ENCODE peak calls at places on chromosomes 16 and 17, in five cellular contexts. V is fibroblast of pulmonary artery, C is HEK293T, N is GM23248, B is GM10248. H is an unnamed sample.

GRCh38 chr17:35192708-35193107 is 1.5 kb downstream of the SLC35G3 start:
- DNase-seq in V (no peak), C (no peak), N (no peak), B (no peak), H (no peak)

GRCh38 chr17:9924735-9925191 is 19.7 kb upstream of the RCVRN start:
- DNase-seq in V (peak), C (peak), N (peak), B (peak), H (peak)

GRCh38 chr16:56411624-56412023 is 13.7 kb downstream of the AMFR start:
- DNase-seq in V (no peak), C (no peak), N (no peak), B (no peak), H (no peak)

GRCh38 chr17:78268960-78269892 is 37.8 kb downstream of the TMEM235 start:
- DNase-seq in V (peak), C (no peak), N (no peak), B (no peak), H (no peak)

GRCh38 chr16:1054660-1055556 is 17.6 kb upstream of the SSTR5 start:
- DNase-seq in V (peak), C (peak), N (peak), B (peak), H (no peak)

GRCh38 chr17:40095944-40096791 is 4.2 kb downstream of the NR1D1 start:
- DNase-seq in V (no peak), C (no peak), N (peak), B (peak), H (no peak)

GRCh38 chr16:65510241-65510640 is 388.4 kb upstream of the CDH11 start:
- DNase-seq in V (no peak), C (no peak), N (no peak), B (no peak), H (no peak)

GRCh38 chr17:38333635-38334295 is 10.0 kb downstream of the GPR179 start:
- DNase-seq in V (peak), C (peak), N (peak), B (peak), H (peak)

GRCh38 chr17:67021718-67022450 is 22.5 kb upstream of the CACNG1 start:
- DNase-seq in V (no peak), C (no peak), N (no peak), B (no peak), H (no peak)

GRCh38 chr17:3039748-3040147 is 23.7 kb downstream of the OR1D5 start:
- DNase-seq in V (peak), C (no peak), N (no peak), B (no peak), H (no peak)

GRCh38 chr17:38919316-38920078 is 5.9 kb upstream of the LASP1NB start:
- DNase-seq in V (no peak), C (no peak), N (no peak), B (no peak), H (no peak)

GRCh38 chr17:49971199-49971847 is 2.3 kb downstream of the DLX4 start:
- DNase-seq in V (no peak), C (no peak), N (no peak), B (no peak), H (no peak)

GRCh38 chr16:48075398-48075797 is 80.4 kb downstream of the ABCC12 start:
- DNase-seq in V (peak), C (no peak), N (peak), B (no peak), H (no peak)

GRCh38 chr17:37220609-37220953 is 155.2 kb upstream of the C17orf78 start:
- DNase-seq in V (peak), C (peak), N (peak), B (no peak), H (peak)

GRCh38 chr16:55571-56136 is 2.0 kb downstream of the SNRNP25 start:
- DNase-seq in V (no peak), C (no peak), N (no peak), B (no peak), H (no peak)

GRCh38 chr17:3995067-3995466 is 30.8 kb upstream of the ATP2A3 start:
- DNase-seq in V (no peak), C (no peak), N (no peak), B (no peak), H (no peak)

GRCh38 chr17:36936455-36936934 is 780 bp upstream of the LHX1 start:
- DNase-seq in V (no peak), C (peak), N (no peak), B (no peak), H (peak)

GRCh38 chr17:57875109-57876022 is 25.5 kb upstream of the MRPS23 start:
- DNase-seq in V (peak), C (peak), N (peak), B (no peak), H (no peak)

GRCh38 chr16:58584831-58585505 is 44.7 kb downstream of the CNOT1 start:
- DNase-seq in V (no peak), C (no peak), N (peak), B (no peak), H (no peak)

GRCh38 chr17:64420143-64420670 is 28.7 kb upstream of the MILR1 start:
- DNase-seq in V (peak), C (peak), N (peak), B (peak), H (peak)

GRCh38 chr16:56163938-56164337 is 27.4 kb upstream of the GNAO1 start:
- DNase-seq in V (no peak), C (no peak), N (no peak), B (no peak), H (no peak)

GRCh38 chr17:47882247-47882646 is 13.8 kb upstream of the SP2 start:
- DNase-seq in V (no peak), C (no peak), N (peak), B (no peak), H (no peak)

GRCh38 chr17:67575325-67575724 is 142.4 kb upstream of the NOL11 start:
- DNase-seq in V (no peak), C (no peak), N (no peak), B (peak), H (peak)

GRCh38 chr17:17950806-17951205 is 21.4 kb downstream of the TOM1L2 start:
- DNase-seq in V (no peak), C (no peak), N (no peak), B (no peak), H (no peak)

GRCh38 chr17:231191-231965 is 49.9 kb upstream of the DOC2B start:
- DNase-seq in V (no peak), C (no peak), N (no peak), B (no peak), H (no peak)

GRCh38 chr17:58755577-58756245 is at the start of gene PPM1E:
- DNase-seq in V (peak), C (peak), N (peak), B (peak), H (peak)

GRCh38 chr17:74856113-74856512 is 3.6 kb downstream of the GRIN2C start:
- DNase-seq in V (no peak), C (no peak), N (no peak), B (no peak), H (no peak)

GRCh38 chr17:57604771-57605733 is 140.0 kb downstream of the CCDC182 start:
- DNase-seq in V (peak), C (no peak), N (peak), B (peak), H (peak)

GRCh38 chr17:65345261-65346060 is 208.3 kb downstream of the RGS9 start:
- DNase-seq in V (peak), C (no peak), N (no peak), B (no peak), H (no peak)

GRCh38 chr16:53052519-53053501 is at the start of gene CHD9NB:
- DNase-seq in V (peak), C (no peak), N (peak), B (no peak), H (no peak)

GRCh38 chr16:65919977-65920376 is 446.5 kb upstream of the CDH5 start:
- DNase-seq in V (no peak), C (no peak), N (no peak), B (no peak), H (no peak)

GRCh38 chr17:45876539-45876938 is 17.8 kb upstream of the MAPT start:
- DNase-seq in V (no peak), C (no peak), N (no peak), B (no peak), H (no peak)

GRCh38 chr17:38589462-38590114 is 16.2 kb downstream of the SRCIN1 start:
- DNase-seq in V (no peak), C (no peak), N (no peak), B (no peak), H (peak)

GRCh38 chr17:10739341-10739905 is 9.6 kb upstream of the TMEM220 start:
- DNase-seq in V (no peak), C (no peak), N (no peak), B (no peak), H (no peak)

GRCh38 chr16:46693598-46693997 is 4.1 kb downstream of the ORC6 start:
- DNase-seq in V (no peak), C (no peak), N (no peak), B (no peak), H (no peak)

GRCh38 chr17:38605852-38606645 is at the start of gene SRCIN1:
- DNase-seq in V (no peak), C (peak), N (peak), B (peak), H (peak)

GRCh38 chr17:20961551-20961950 is 81.3 kb downstream of the USP22 start:
- DNase-seq in V (no peak), C (no peak), N (no peak), B (no peak), H (no peak)